ENCODE peak calls at places on chromosomes 2 and 18, in nine cellular contexts. I is cardiac muscle cell, W is choroid plexus epithelial cell, Z is mucosa of descending colon, Y is RWPE2, S is PC-9, C is transverse colon, F is adrenal gland, Q is AG10803. X is an unnamed sample.

GRCh38 chr2:54122939-54123338 is 7.5 kb downstream of the ACYP2 start:
- DNase-seq in I (no peak), W (peak), Z (no peak), Y (no peak), S (no peak), C (no peak), F (peak), Q (peak), X (no peak)

GRCh38 chr2:235553696-235554100 is 59.9 kb downstream of the AGAP1 start:
- DNase-seq in I (no peak), W (peak), Z (no peak), Y (no peak), S (peak), C (peak), F (no peak), Q (no peak), X (no peak)

GRCh38 chr2:58540680-58541079 is 299.6 kb upstream of the FANCL start:
- DNase-seq in I (peak), W (no peak), Z (no peak), Y (no peak), S (no peak), C (no peak), F (no peak), Q (no peak), X (no peak)

GRCh38 chr2:6986894-6987487 is 69.8 kb downstream of the RNF144A start:
- DNase-seq in I (no peak), W (no peak), Z (no peak), Y (no peak), S (no peak), C (no peak), F (no peak), Q (no peak), X (no peak)

GRCh38 chr2:206443735-206444527 is 599 bp downstream of the ADAM23 start:
- DNase-seq in I (peak), W (peak), Z (no peak), Y (no peak), S (no peak), C (no peak), F (no peak), Q (peak), X (peak)

GRCh38 chr2:195898505-195898904 is 170.1 kb downstream of the DNAH7 start:
- DNase-seq in I (peak), W (peak), Z (peak), Y (peak), S (no peak), C (peak), F (peak), Q (peak), X (no peak)

GRCh38 chr2:124666976-124667375 is 641.9 kb downstream of the CNTNAP5 start:
- DNase-seq in I (no peak), W (no peak), Z (no peak), Y (no peak), S (no peak), C (no peak), F (no peak), Q (no peak), X (no peak)

GRCh38 chr2:39836638-39837037 is 57.6 kb upstream of the THUMPD2 start:
- DNase-seq in I (no peak), W (no peak), Z (no peak), Y (no peak), S (no peak), C (no peak), F (no peak), Q (no peak), X (no peak)

GRCh38 chr18:8503287-8503686 is 106.0 kb upstream of the RAB12 start:
- DNase-seq in I (no peak), W (no peak), Z (no peak), Y (no peak), S (no peak), C (no peak), F (no peak), Q (no peak), X (no peak)

GRCh38 chr18:65761636-65762310 is 11.0 kb downstream of the CDH7 start:
- DNase-seq in I (no peak), W (no peak), Z (no peak), Y (no peak), S (no peak), C (no peak), F (no peak), Q (no peak), X (no peak)

GRCh38 chr18:49944681-49945080 is 131.3 kb upstream of the ACAA2 start:
- DNase-seq in I (no peak), W (peak), Z (no peak), Y (no peak), S (no peak), C (no peak), F (no peak), Q (no peak), X (no peak)

GRCh38 chr2:167550448-167550847 is 662.2 kb downstream of the XIRP2 start:
- DNase-seq in I (peak), W (peak), Z (no peak), Y (no peak), S (no peak), C (no peak), F (no peak), Q (no peak), X (peak)

GRCh38 chr2:237199082-237199481 is 113.4 kb downstream of the COPS8 start:
- DNase-seq in I (no peak), W (no peak), Z (no peak), Y (no peak), S (no peak), C (no peak), F (no peak), Q (peak), X (no peak)

GRCh38 chr2:104804148-104804890 is 49.6 kb upstream of the POU3F3 start:
- DNase-seq in I (no peak), W (peak), Z (no peak), Y (no peak), S (no peak), C (no peak), F (no peak), Q (peak), X (no peak)

GRCh38 chr18:23365602-23366001 is 87.5 kb upstream of the RIOK3 start:
- DNase-seq in I (no peak), W (peak), Z (no peak), Y (no peak), S (no peak), C (no peak), F (no peak), Q (peak), X (no peak)

GRCh38 chr2:43221660-43222471 is 4.5 kb downstream of the ZFP36L2 start:
- DNase-seq in I (peak), W (peak), Z (peak), Y (peak), S (peak), C (peak), F (peak), Q (peak), X (no peak)

GRCh38 chr2:75862547-75862946 is 151.8 kb upstream of the GCFC2 start:
- DNase-seq in I (no peak), W (no peak), Z (no peak), Y (no peak), S (no peak), C (no peak), F (no peak), Q (no peak), X (no peak)

GRCh38 chr18:961644-962355 is 57.1 kb downstream of the ADCYAP1 start:
- DNase-seq in I (peak), W (peak), Z (no peak), Y (no peak), S (no peak), C (peak), F (no peak), Q (peak), X (peak)

GRCh38 chr2:160407393-160408204 is 86.0 kb downstream of the RBMS1 start:
- DNase-seq in I (peak), W (peak), Z (peak), Y (no peak), S (no peak), C (peak), F (peak), Q (peak), X (peak)

GRCh38 chr2:30164131-30164925 is 17.5 kb downstream of the YPEL5 start:
- DNase-seq in I (no peak), W (peak), Z (no peak), Y (no peak), S (peak), C (no peak), F (no peak), Q (peak), X (no peak)

GRCh38 chr2:111898703-111899514 is 502 bp downstream of the MERTK start:
- DNase-seq in I (peak), W (no peak), Z (no peak), Y (no peak), S (no peak), C (no peak), F (no peak), Q (no peak), X (no peak)

GRCh38 chr18:23003289-23003688 is 70.2 kb downstream of the RBBP8 start:
- DNase-seq in I (no peak), W (no peak), Z (no peak), Y (no peak), S (no peak), C (no peak), F (no peak), Q (no peak), X (no peak)

GRCh38 chr2:112092286-112093041 is 37.4 kb downstream of the TMEM87B start:
- DNase-seq in I (no peak), W (peak), Z (no peak), Y (no peak), S (no peak), C (no peak), F (no peak), Q (peak), X (no peak)

GRCh38 chr2:155840661-155841060 is 491.9 kb downstream of the NR4A2 start:
- DNase-seq in I (no peak), W (no peak), Z (no peak), Y (no peak), S (no peak), C (no peak), F (no peak), Q (no peak), X (no peak)

GRCh38 chr2:12008425-12009061 is 262.1 kb downstream of the LPIN1 start:
- DNase-seq in I (no peak), W (peak), Z (no peak), Y (no peak), S (peak), C (no peak), F (no peak), Q (peak), X (peak)

GRCh38 chr2:42169869-42170465 is 814 bp downstream of the EML4 start:
- DNase-seq in I (no peak), W (peak), Z (no peak), Y (no peak), S (no peak), C (no peak), F (no peak), Q (peak), X (peak)

GRCh38 chr2:237798236-237799059 is at the start of gene RBM44:
- DNase-seq in I (no peak), W (no peak), Z (no peak), Y (no peak), S (no peak), C (no peak), F (no peak), Q (no peak), X (no peak)

GRCh38 chr2:204670124-204670523 is 124.8 kb downstream of the PARD3B start:
- DNase-seq in I (no peak), W (peak), Z (no peak), Y (no peak), S (no peak), C (no peak), F (no peak), Q (no peak), X (no peak)

GRCh38 chr2:239910851-239911629 is 114.1 kb downstream of the NDUFA10 start:
- DNase-seq in I (no peak), W (no peak), Z (no peak), Y (no peak), S (no peak), C (no peak), F (peak), Q (no peak), X (no peak)

GRCh38 chr2:27822049-27822448 is 50.5 kb downstream of the MRPL33 start:
- DNase-seq in I (no peak), W (no peak), Z (no peak), Y (no peak), S (no peak), C (no peak), F (no peak), Q (no peak), X (no peak)

GRCh38 chr2:96856776-96857673 is 791 bp downstream of the ANKRD39 start:
- DNase-seq in I (peak), W (peak), Z (no peak), Y (no peak), S (no peak), C (peak), F (no peak), Q (no peak), X (no peak)

GRCh38 chr2:144014108-144014507 is 505.8 kb downstream of the ZEB2 start:
- DNase-seq in I (no peak), W (peak), Z (no peak), Y (no peak), S (no peak), C (no peak), F (no peak), Q (peak), X (no peak)

GRCh38 chr2:29691386-29691950 is 229.9 kb downstream of the ALK start:
- DNase-seq in I (no peak), W (no peak), Z (no peak), Y (no peak), S (no peak), C (no peak), F (no peak), Q (no peak), X (no peak)

GRCh38 chr2:151491496-151491895 is 81.8 kb downstream of the RIF1 start:
- DNase-seq in I (no peak), W (no peak), Z (no peak), Y (no peak), S (no peak), C (no peak), F (no peak), Q (no peak), X (no peak)

GRCh38 chr18:55405655-55406373 is 182.2 kb downstream of the TCF4 start:
- DNase-seq in I (peak), W (peak), Z (no peak), Y (peak), S (peak), C (peak), F (peak), Q (peak), X (no peak)

GRCh38 chr2:217843353-217843752 is 159.4 kb downstream of the TNS1 start:
- DNase-seq in I (peak), W (no peak), Z (no peak), Y (no peak), S (no peak), C (no peak), F (no peak), Q (no peak), X (no peak)

GRCh38 chr2:219405451-219405850 is 12.7 kb upstream of the DES start:
- DNase-seq in I (peak), W (no peak), Z (no peak), Y (no peak), S (no peak), C (no peak), F (no peak), Q (no peak), X (no peak)
- TF ChIP-seq CTCF in I (peak), W (peak), Z (no peak), Y (no peak), S (no peak), C (no peak), F (no peak), Q (peak), X (no peak)

DNA sequence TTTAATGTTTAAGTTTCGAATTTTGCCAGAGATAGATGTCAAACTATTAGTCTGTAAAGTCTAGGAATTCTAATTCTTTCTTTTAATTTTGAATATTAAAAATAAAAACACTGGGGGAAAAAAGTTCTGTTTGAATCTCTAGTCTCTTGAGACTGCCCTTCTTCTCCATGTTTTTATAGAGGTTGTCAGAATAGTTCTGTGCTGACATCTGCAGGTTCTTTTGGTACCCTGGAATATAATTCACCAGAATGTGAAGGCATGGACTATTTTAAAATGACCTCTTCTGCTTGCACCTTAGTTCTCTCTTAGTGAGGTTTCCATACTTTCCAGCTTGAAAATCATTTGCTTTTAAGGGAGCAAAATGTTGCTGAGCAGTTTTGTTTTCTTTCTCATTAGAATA is 121.0 kb upstream of the MSTN start:
- DNase-seq in I (no peak), W (no peak), Z (no peak), Y (no peak), S (no peak), C (no peak), F (no peak), Q (no peak), X (no peak)
- TF ChIP-seq CTCF in I (no peak), W (no peak), Z (no peak), Y (no peak), S (no peak), C (no peak), F (no peak), Q (no peak), X (no peak)

DNA sequence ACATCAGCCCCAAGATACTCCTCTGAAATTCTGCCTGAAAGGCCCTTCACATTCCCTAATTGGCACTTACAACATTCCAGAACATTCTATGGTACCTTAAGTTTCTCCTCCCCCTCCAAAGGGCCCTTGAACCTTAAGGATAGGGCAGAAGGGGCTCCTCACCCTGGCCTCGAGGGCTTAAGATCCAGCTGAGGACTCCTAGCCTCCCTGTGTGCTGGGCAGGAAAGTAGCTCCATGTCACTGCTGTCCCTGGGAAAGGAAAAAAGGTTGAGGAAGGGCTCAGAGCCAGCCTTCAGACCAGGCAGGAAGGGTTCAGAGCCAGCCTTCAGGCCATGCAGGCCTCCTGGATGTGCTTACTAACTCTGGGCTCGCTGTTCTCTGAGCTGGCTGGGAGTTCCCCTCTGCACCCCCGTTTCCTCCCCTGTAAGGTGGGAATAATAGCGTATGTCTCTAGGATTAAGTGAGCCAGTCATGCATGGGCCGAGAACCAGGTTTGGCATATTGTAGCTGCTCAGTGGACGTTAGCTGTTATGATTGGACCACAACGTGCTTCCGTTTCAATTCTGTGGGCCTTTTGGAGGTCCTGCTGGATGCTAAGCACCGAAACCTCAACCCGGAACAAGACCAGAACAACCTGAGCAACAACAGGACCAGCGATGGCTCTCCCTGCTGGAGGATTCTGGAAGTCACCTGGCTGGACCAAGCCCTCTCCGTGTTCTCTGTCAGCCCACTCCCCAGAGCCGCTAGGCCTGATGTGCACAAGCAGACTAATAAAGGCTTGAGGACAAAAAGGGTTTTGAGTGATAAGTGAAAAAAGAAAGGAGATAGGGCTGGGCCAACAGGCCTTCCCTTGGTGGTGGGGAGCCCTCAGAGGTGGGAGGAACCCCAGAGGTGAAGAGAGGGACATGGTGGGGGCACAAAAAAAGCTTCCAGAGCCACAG is 1.0 kb upstream of the B3GNT7 start:
- DNase-seq in I (no peak), W (no peak), Z (peak), Y (no peak), S (no peak), C (no peak), F (no peak), Q (no peak), X (peak)
- TF ChIP-seq CTCF in I (peak), W (peak), Z (no peak), Y (no peak), S (no peak), C (peak), F (peak), Q (peak), X (peak)

GRCh38 chr2:46333912-46334311 is 36.7 kb downstream of the EPAS1 start:
- DNase-seq in I (no peak), W (no peak), Z (no peak), Y (no peak), S (no peak), C (no peak), F (no peak), Q (peak), X (no peak)
- TF ChIP-seq CTCF in I (peak), W (peak), Z (no peak), Y (no peak), S (peak), C (no peak), F (peak), Q (peak), X (no peak)

GRCh38 chr2:38825956-38826355 is 47.9 kb downstream of the GEMIN6 start:
- DNase-seq in I (no peak), W (no peak), Z (no peak), Y (no peak), S (no peak), C (no peak), F (no peak), Q (no peak), X (no peak)
- TF ChIP-seq CTCF in I (no peak), W (no peak), Z (no peak), Y (no peak), S (no peak), C (no peak), F (no peak), Q (no peak), X (no peak)